ENCODE peak calls at places on chromosomes 13 and 19, in seven cellular contexts. One of them, this sample, is unnamed.

GRCh38 chr19:38361633-38362075 is 12.7 kb upstream of the PSMD8 start:
- DNase-seq in breast epithelium: peak
- DNase-seq in suprapubic skin: peak
- DNase-seq in transverse colon: peak
- DNase-seq in stomach: peak
- DNase-seq in GM23338: peak
- DNase-seq in H1: peak
- DNase-seq in this sample: peak

GRCh38 chr13:27375686-27376326 is 48.6 kb upstream of the GTF3A start:
- DNase-seq in breast epithelium: no peak
- DNase-seq in suprapubic skin: no peak
- DNase-seq in transverse colon: peak
- DNase-seq in stomach: peak
- DNase-seq in GM23338: peak
- DNase-seq in H1: peak
- DNase-seq in this sample: no peak

GRCh38 chr19:20035935-20036334 is 3.4 kb downstream of the ZNF682 start:
- DNase-seq in breast epithelium: no peak
- DNase-seq in suprapubic skin: no peak
- DNase-seq in transverse colon: no peak
- DNase-seq in stomach: no peak
- DNase-seq in GM23338: no peak
- DNase-seq in H1: no peak
- DNase-seq in this sample: no peak

GRCh38 chr13:67230774-67231480 is 791 bp upstream of the PCDH9 start:
- DNase-seq in breast epithelium: peak
- DNase-seq in suprapubic skin: peak
- DNase-seq in transverse colon: peak
- DNase-seq in stomach: peak
- DNase-seq in GM23338: peak
- DNase-seq in H1: peak
- DNase-seq in this sample: no peak

GRCh38 chr13:92734068-92734467 is 492.5 kb upstream of the GPC6 start:
- DNase-seq in breast epithelium: no peak
- DNase-seq in suprapubic skin: no peak
- DNase-seq in transverse colon: no peak
- DNase-seq in stomach: no peak
- DNase-seq in GM23338: no peak
- DNase-seq in H1: no peak
- DNase-seq in this sample: peak

GRCh38 chr19:17779281-17779930 is 15.5 kb upstream of the B3GNT3 start:
- DNase-seq in breast epithelium: peak
- DNase-seq in suprapubic skin: no peak
- DNase-seq in transverse colon: peak
- DNase-seq in stomach: no peak
- DNase-seq in GM23338: peak
- DNase-seq in H1: peak
- DNase-seq in this sample: no peak

GRCh38 chr13:32125746-32126145 is 94.2 kb downstream of the FRY start:
- DNase-seq in breast epithelium: no peak
- DNase-seq in suprapubic skin: no peak
- DNase-seq in transverse colon: no peak
- DNase-seq in stomach: no peak
- DNase-seq in GM23338: no peak
- DNase-seq in H1: no peak
- DNase-seq in this sample: no peak

GRCh38 chr13:21537105-21537504 is 66.9 kb downstream of the MICU2 start:
- DNase-seq in breast epithelium: no peak
- DNase-seq in suprapubic skin: no peak
- DNase-seq in transverse colon: no peak
- DNase-seq in stomach: no peak
- DNase-seq in GM23338: no peak
- DNase-seq in H1: no peak
- DNase-seq in this sample: no peak

GRCh38 chr19:11697284-11697855 is 41.4 kb downstream of the ZNF823 start:
- DNase-seq in breast epithelium: no peak
- DNase-seq in suprapubic skin: no peak
- DNase-seq in transverse colon: no peak
- DNase-seq in stomach: no peak
- DNase-seq in GM23338: peak
- DNase-seq in H1: no peak
- DNase-seq in this sample: no peak

GRCh38 chr13:76944457-76944856 is 3.9 kb upstream of the ACOD1 start:
- DNase-seq in breast epithelium: no peak
- DNase-seq in suprapubic skin: no peak
- DNase-seq in transverse colon: no peak
- DNase-seq in stomach: no peak
- DNase-seq in GM23338: no peak
- DNase-seq in H1: no peak
- DNase-seq in this sample: no peak

GRCh38 chr13:114131581-114132418 is 623 bp downstream of the RASA3 start:
- DNase-seq in breast epithelium: no peak
- DNase-seq in suprapubic skin: no peak
- DNase-seq in transverse colon: no peak
- DNase-seq in stomach: no peak
- DNase-seq in GM23338: peak
- DNase-seq in H1: no peak
- DNase-seq in this sample: no peak

GRCh38 chr13:114130708-114131580 is 1.5 kb downstream of the RASA3 start:
- DNase-seq in breast epithelium: no peak
- DNase-seq in suprapubic skin: no peak
- DNase-seq in transverse colon: peak
- DNase-seq in stomach: no peak
- DNase-seq in GM23338: peak
- DNase-seq in H1: no peak
- DNase-seq in this sample: peak

GRCh38 chr13:114128624-114129522 is 3.5 kb downstream of the RASA3 start:
- DNase-seq in breast epithelium: no peak
- DNase-seq in suprapubic skin: peak
- DNase-seq in transverse colon: peak
- DNase-seq in stomach: peak
- DNase-seq in GM23338: no peak
- DNase-seq in H1: no peak
- DNase-seq in this sample: no peak

GRCh38 chr13:114129649-114130062 is 2.8 kb downstream of the RASA3 start:
- DNase-seq in breast epithelium: no peak
- DNase-seq in suprapubic skin: no peak
- DNase-seq in transverse colon: no peak
- DNase-seq in stomach: no peak
- DNase-seq in GM23338: no peak
- DNase-seq in H1: no peak
- DNase-seq in this sample: no peak

GRCh38 chr13:114130131-114130707 is 2.2 kb downstream of the RASA3 start:
- DNase-seq in breast epithelium: no peak
- DNase-seq in suprapubic skin: no peak
- DNase-seq in transverse colon: no peak
- DNase-seq in stomach: no peak
- DNase-seq in GM23338: no peak
- DNase-seq in H1: no peak
- DNase-seq in this sample: no peak
- H3K4me3 ChIP-seq in breast epithelium: peak
- H3K4me3 ChIP-seq in suprapubic skin: peak
- H3K4me3 ChIP-seq in transverse colon: peak
- H3K4me3 ChIP-seq in stomach: peak
- H3K4me3 ChIP-seq in GM23338: peak
- H3K4me3 ChIP-seq in H1: no peak
- H3K4me3 ChIP-seq in this sample: peak

DNA sequence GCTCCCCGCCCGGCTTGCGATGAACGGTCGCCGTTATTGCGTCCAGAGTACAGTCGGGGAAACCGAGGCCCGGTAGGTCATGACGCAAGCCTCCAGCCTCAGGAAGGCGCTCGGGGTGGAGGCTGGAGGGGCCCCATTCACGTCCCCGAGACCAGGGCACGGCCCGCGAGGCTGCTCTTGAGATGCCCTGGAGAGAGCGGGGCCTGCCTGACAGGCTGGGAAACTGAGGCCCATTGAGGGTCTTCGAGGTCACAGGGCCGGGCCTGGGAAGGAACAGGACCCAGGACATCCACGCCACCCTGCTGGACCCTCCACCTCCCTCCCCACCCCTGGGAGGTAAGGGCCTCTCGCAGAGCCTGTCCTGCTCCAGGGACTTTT is 367 bp downstream of the NDUFS7 start:
- DNase-seq in breast epithelium: no peak
- DNase-seq in suprapubic skin: no peak
- DNase-seq in transverse colon: no peak
- DNase-seq in stomach: no peak
- DNase-seq in GM23338: no peak
- DNase-seq in H1: no peak
- DNase-seq in this sample: no peak
- H3K27ac ChIP-seq in breast epithelium: peak
- H3K27ac ChIP-seq in suprapubic skin: peak
- H3K27ac ChIP-seq in transverse colon: peak
- H3K27ac ChIP-seq in stomach: peak
- H3K27ac ChIP-seq in GM23338: peak
- H3K27ac ChIP-seq in H1: peak
- H3K27ac ChIP-seq in this sample: peak

GRCh38 chr19:12733369-12733896 is 1.1 kb downstream of the TRIR start:
- DNase-seq in breast epithelium: no peak
- DNase-seq in suprapubic skin: no peak
- DNase-seq in transverse colon: no peak
- DNase-seq in stomach: no peak
- DNase-seq in GM23338: peak
- DNase-seq in H1: no peak
- DNase-seq in this sample: no peak
- TF ChIP-seq POLR2AphosphoS5 in breast epithelium: no peak
- TF ChIP-seq POLR2AphosphoS5 in suprapubic skin: no peak
- TF ChIP-seq POLR2AphosphoS5 in transverse colon: no peak
- TF ChIP-seq POLR2AphosphoS5 in stomach: no peak
- TF ChIP-seq POLR2AphosphoS5 in GM23338: no peak
- TF ChIP-seq POLR2AphosphoS5 in H1: no peak
- TF ChIP-seq POLR2AphosphoS5 in this sample: no peak

GRCh38 chr13:99982741-99983400 is 1.3 kb downstream of the ZIC2 start:
- DNase-seq in breast epithelium: no peak
- DNase-seq in suprapubic skin: no peak
- DNase-seq in transverse colon: no peak
- DNase-seq in stomach: no peak
- DNase-seq in GM23338: peak
- DNase-seq in H1: peak
- DNase-seq in this sample: no peak
- H3K4me3 ChIP-seq in breast epithelium: no peak
- H3K4me3 ChIP-seq in suprapubic skin: peak
- H3K4me3 ChIP-seq in transverse colon: no peak
- H3K4me3 ChIP-seq in stomach: peak
- H3K4me3 ChIP-seq in GM23338: peak
- H3K4me3 ChIP-seq in H1: peak
- H3K4me3 ChIP-seq in this sample: peak

GRCh38 chr13:40597735-40598365 is 68.6 kb downstream of the FOXO1 start:
- DNase-seq in breast epithelium: peak
- DNase-seq in suprapubic skin: no peak
- DNase-seq in transverse colon: no peak
- DNase-seq in stomach: peak
- DNase-seq in GM23338: peak
- DNase-seq in H1: no peak
- DNase-seq in this sample: no peak

GRCh38 chr13:40598599-40598998 is 67.8 kb downstream of the FOXO1 start:
- DNase-seq in breast epithelium: no peak
- DNase-seq in suprapubic skin: no peak
- DNase-seq in transverse colon: no peak
- DNase-seq in stomach: no peak
- DNase-seq in GM23338: no peak
- DNase-seq in H1: no peak
- DNase-seq in this sample: no peak

GRCh38 chr13:40599722-40600121 is 66.7 kb downstream of the FOXO1 start:
- DNase-seq in breast epithelium: no peak
- DNase-seq in suprapubic skin: no peak
- DNase-seq in transverse colon: no peak
- DNase-seq in stomach: no peak
- DNase-seq in GM23338: no peak
- DNase-seq in H1: no peak
- DNase-seq in this sample: no peak

GRCh38 chr13:40600145-40600751 is 66.2 kb downstream of the FOXO1 start:
- DNase-seq in breast epithelium: no peak
- DNase-seq in suprapubic skin: no peak
- DNase-seq in transverse colon: no peak
- DNase-seq in stomach: no peak
- DNase-seq in GM23338: no peak
- DNase-seq in H1: no peak
- DNase-seq in this sample: no peak

DNA sequence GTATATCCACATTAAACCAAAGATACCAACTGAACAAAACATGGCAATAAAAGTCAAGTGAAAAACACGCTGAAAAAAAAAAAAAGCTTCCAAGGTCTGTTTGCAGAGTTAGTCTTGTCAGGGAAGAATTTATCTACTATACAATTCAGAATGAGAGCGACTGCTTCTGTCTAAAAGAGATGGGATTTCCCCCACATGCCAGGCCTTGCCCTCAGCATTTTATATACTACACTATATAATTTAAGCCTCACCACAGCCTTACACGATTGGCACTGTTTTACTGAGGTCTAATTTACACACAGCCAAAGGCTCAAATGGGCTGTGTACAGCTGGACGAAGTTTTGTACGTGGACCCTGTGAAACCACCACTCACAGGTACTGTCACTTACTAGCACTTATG is 67.3 kb downstream of the FOXO1 start:
- DNase-seq in breast epithelium: no peak
- DNase-seq in suprapubic skin: no peak
- DNase-seq in transverse colon: no peak
- DNase-seq in stomach: no peak
- DNase-seq in GM23338: no peak
- DNase-seq in H1: no peak
- DNase-seq in this sample: no peak
- H3K27ac ChIP-seq in breast epithelium: peak
- H3K27ac ChIP-seq in suprapubic skin: no peak
- H3K27ac ChIP-seq in transverse colon: no peak
- H3K27ac ChIP-seq in stomach: peak
- H3K27ac ChIP-seq in GM23338: peak
- H3K27ac ChIP-seq in H1: no peak
- H3K27ac ChIP-seq in this sample: no peak

DNA sequence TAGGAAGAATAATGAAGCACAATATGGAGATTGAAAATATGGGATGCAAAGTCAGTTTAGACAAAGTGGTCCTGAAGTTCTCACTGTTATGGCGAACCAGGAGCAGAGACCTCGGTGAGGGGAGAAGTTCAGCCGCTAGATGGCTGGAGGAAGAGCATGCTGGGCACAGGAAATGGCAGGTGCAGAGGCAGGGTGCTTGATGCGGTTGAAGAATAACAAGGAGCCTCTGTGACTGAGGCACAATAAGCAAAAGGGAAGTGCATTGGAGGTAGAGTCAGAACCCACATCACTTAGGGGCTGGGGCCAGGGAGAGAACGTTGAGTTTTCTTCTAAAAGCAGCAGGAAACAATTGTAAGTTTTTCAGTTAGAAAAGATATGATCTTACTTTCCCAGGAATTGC is 1725.2 kb downstream of the EFNB2 start:
- DNase-seq in breast epithelium: no peak
- DNase-seq in suprapubic skin: no peak
- DNase-seq in transverse colon: no peak
- DNase-seq in stomach: no peak
- DNase-seq in GM23338: no peak
- DNase-seq in H1: no peak
- DNase-seq in this sample: no peak
- TF ChIP-seq POLR2AphosphoS5 in breast epithelium: no peak
- TF ChIP-seq POLR2AphosphoS5 in suprapubic skin: no peak
- TF ChIP-seq POLR2AphosphoS5 in transverse colon: no peak
- TF ChIP-seq POLR2AphosphoS5 in stomach: no peak
- TF ChIP-seq POLR2AphosphoS5 in GM23338: no peak
- TF ChIP-seq POLR2AphosphoS5 in H1: no peak
- TF ChIP-seq POLR2AphosphoS5 in this sample: no peak